ENCODE peak calls at places on chromosomes 16 and 17, in ten cellular contexts. B is CD8-positive, alpha-beta memory T cell; S is substantia nigra; V is CD4-positive, alpha-beta T cell; J is pancreas; E is upper lobe of right lung; N is colonic mucosa; C is stomach; I is aorta; U is A549. K is an unnamed sample.

GRCh38 chr16:83315271-83315670 is 492.5 kb upstream of the HSBP1 start:
- DNase-seq in V (no peak), S (no peak), J (no peak), N (no peak), E (no peak), I (no peak), C (no peak), B (no peak), U (no peak), K (no peak)

GRCh38 chr17:17088511-17089205 is 46.4 kb downstream of the MPRIP start:
- DNase-seq in E (peak), S (no peak), N (no peak), U (no peak), I (peak), C (no peak), V (no peak), B (no peak), J (no peak), K (no peak)

GRCh38 chr17:53736516-53737274 is 86.0 kb upstream of the KIF2B start:
- DNase-seq in C (no peak), S (no peak), J (no peak), N (no peak), E (no peak), I (no peak), U (no peak), V (no peak), B (no peak), K (no peak)

GRCh38 chr17:40443988-40444899 is 994 bp downstream of the IGFBP4 start:
- DNase-seq in B (no peak), J (no peak), C (no peak), N (peak), I (no peak), V (no peak), E (no peak), U (peak), S (no peak), K (no peak)

GRCh38 chr16:80569440-80570105 is 28.8 kb downstream of the DYNLRB2 start:
- DNase-seq in S (no peak), E (no peak), I (no peak), J (no peak), U (peak), B (peak), C (no peak), V (peak), N (no peak), K (peak)

GRCh38 chr17:6630390-6630789 is 10.1 kb downstream of the KIAA0753 start:
- DNase-seq in U (no peak), I (no peak), V (no peak), N (no peak), B (no peak), E (no peak), C (no peak), J (no peak), S (no peak), K (no peak)

GRCh38 chr17:67137860-67138259 is 93.5 kb downstream of the CACNG1 start:
- DNase-seq in U (no peak), I (no peak), E (no peak), C (no peak), N (no peak), V (no peak), S (no peak), J (no peak), B (no peak), K (no peak)

GRCh38 chr17:8060274-8060673 is 21.4 kb downstream of the ALOX15B start:
- DNase-seq in N (peak), S (no peak), J (no peak), E (peak), C (peak), B (peak), U (peak), V (no peak), I (peak), K (peak)

GRCh38 chr17:79094261-79094660 is 19.6 kb downstream of the ENGASE start:
- DNase-seq in U (no peak), V (no peak), E (no peak), C (no peak), B (no peak), I (no peak), S (no peak), J (no peak), N (no peak), K (no peak)

GRCh38 chr17:41967141-41967920 is 736 bp downstream of the CNP start:
- DNase-seq in U (no peak), S (peak), E (no peak), C (no peak), V (peak), B (peak), N (peak), I (no peak), J (peak), K (no peak)
- H3K27ac ChIP-seq in U (peak), S (peak), E (peak), C (peak), V (peak), B (peak), N (peak), I (no peak), J (peak), K (peak)

DNA sequence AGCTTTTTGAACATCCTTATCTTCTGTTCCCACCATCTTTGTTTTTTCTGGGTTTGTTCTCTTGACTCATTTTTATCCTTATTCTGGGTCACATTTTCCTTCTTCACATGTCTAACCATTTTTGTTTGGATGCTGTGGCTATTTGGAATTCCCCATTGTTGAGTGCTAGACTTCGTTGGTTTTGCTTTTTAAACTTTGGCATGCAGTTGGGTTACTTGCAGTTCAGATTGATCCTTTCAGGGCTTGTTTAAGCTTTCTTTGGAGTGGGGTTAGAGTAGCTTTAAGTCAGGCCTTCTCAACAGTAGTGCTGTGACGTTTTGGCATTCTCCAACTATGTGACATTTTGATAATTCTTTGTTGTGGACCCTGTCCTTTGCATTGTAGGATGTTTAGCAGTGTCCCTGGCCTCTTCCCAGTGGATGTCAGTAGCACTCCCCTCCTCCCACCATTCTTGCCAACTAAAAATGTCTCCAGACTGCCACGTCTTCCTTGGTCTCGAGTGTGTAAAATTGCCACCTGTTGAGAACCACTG is 21.1 kb downstream of the PRMT7 start:
- DNase-seq in I (no peak), E (no peak), J (no peak), B (no peak), V (no peak), C (no peak), S (no peak), U (no peak), N (no peak), K (no peak)
- H3K27ac ChIP-seq in I (no peak), E (peak), J (peak), B (no peak), V (no peak), C (no peak), S (peak), U (no peak), N (peak), K (no peak)

GRCh38 chr16:31301708-31302400 is 42.1 kb downstream of the ITGAM start:
- DNase-seq in V (no peak), N (no peak), U (peak), S (no peak), B (no peak), E (no peak), C (no peak), I (no peak), J (no peak), K (peak)
- H3K27ac ChIP-seq in V (no peak), N (no peak), U (no peak), S (no peak), B (no peak), E (no peak), C (no peak), I (no peak), J (no peak), K (no peak)

GRCh38 chr17:57331423-57331822 is 75.1 kb downstream of the MSI2 start:
- DNase-seq in J (no peak), N (no peak), E (no peak), U (no peak), S (no peak), I (no peak), C (no peak), B (no peak), V (no peak), K (no peak)
- H3K27ac ChIP-seq in J (no peak), N (no peak), E (no peak), U (no peak), S (no peak), I (no peak), C (no peak), B (no peak), V (no peak), K (no peak)

DNA sequence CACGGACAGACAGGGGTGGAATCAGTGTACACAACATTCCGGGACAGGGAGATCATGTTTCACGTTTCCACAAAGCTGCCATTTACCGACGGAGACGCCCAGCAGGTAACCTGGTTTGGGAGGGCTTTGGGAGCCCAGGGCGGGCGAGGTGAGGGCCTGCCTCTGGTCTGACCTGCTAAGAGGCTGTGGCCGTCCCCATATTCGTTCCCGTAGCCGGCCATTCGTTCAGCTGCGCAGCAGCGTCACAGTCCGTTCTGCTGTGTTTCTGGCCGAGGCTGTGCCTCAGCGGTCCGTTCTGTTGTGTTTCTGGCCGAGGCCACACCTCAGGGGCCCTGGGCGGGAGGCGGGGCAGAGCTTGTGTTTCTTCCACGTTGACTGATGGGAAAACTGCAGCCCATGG is 68.0 kb downstream of the OR1D5 start:
- DNase-seq in N (no peak), S (no peak), V (peak), E (peak), C (no peak), J (no peak), U (no peak), B (no peak), I (no peak), K (no peak)
- H3K27ac ChIP-seq in N (no peak), S (no peak), V (no peak), E (no peak), C (peak), J (peak), U (peak), B (no peak), I (no peak), K (peak)

GRCh38 chr17:4506180-4506814 is 7.6 kb downstream of the SPNS2 start:
- DNase-seq in E (no peak), B (no peak), N (no peak), U (no peak), S (no peak), C (no peak), V (no peak), J (no peak), I (no peak), K (no peak)
- H3K27ac ChIP-seq in E (peak), B (no peak), N (no peak), U (no peak), S (peak), C (peak), V (no peak), J (no peak), I (no peak), K (no peak)

DNA sequence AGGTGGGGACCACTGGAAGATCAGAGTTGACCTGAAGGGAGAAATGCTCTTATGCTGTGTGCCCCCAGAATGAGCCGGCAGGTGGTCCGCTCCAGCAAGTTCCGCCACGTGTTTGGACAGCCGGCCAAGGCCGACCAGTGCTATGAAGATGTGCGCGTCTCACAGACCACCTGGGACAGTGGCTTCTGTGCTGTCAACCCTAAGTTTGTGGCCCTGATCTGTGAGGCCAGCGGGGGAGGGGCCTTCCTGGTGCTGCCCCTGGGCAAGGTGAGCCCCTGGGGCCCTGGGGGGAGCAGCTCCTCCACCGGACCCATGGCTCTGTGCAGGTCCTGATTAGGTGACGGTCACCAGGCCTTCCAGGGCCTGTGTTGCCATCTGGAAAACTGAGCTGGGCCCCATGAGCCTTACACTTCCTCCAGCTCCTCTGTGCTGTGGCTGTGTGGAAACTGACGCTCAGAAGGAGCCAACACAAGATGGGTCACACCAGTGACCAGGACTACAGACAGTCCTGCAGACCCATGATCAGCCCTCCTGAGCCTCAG is 1.8 kb downstream of the CORO1A start:
- DNase-seq in J (no peak), B (no peak), S (no peak), E (peak), U (no peak), N (no peak), C (no peak), V (no peak), I (peak), K (no peak)
- H3K27ac ChIP-seq in J (peak), B (peak), S (peak), E (peak), U (peak), N (peak), C (peak), V (peak), I (no peak), K (peak)

DNA sequence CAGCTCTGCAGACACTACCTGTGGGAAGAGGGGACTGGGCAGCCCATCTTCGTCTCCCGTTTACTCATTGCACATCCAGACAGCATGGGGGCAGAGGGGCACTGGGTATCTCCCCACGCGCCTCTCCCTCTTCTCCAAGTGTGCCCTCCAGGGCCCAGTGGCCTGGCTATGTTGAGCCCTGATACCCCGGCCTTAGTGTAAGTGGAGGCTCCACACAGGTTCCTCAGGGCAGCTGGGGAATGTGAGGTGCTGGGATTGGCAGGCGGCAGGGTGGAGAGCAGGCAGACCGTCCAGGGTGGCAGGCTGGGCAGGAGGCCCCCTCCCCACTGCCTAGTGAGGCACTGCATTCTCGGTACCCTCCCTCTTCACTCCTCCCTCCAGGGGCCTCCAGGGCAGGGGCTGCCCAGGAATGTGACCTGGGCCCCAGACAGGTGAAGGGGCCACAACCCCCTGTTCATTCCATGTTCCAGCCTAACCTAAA is 13.2 kb upstream of the NAGLU start:
- DNase-seq in C (no peak), I (no peak), E (no peak), B (no peak), U (no peak), N (no peak), J (no peak), S (no peak), V (no peak), K (no peak)
- H3K27ac ChIP-seq in C (no peak), I (peak), E (peak), B (no peak), U (peak), N (peak), J (no peak), S (no peak), V (no peak), K (peak)

GRCh38 chr16:74477226-74477625 is 55.9 kb upstream of the CLEC18B start:
- DNase-seq in I (no peak), B (no peak), U (peak), N (peak), E (no peak), C (no peak), S (no peak), V (no peak), J (no peak), K (no peak)
- H3K27ac ChIP-seq in I (no peak), B (no peak), U (no peak), N (peak), E (no peak), C (no peak), S (no peak), V (no peak), J (no peak), K (no peak)